ENCODE peak calls at places on chromosomes 2 and 18, in four cellular contexts. Q, O, S and A are unnamed samples.

GRCh38 chr2:218895326-218895725 is 14.7 kb downstream of the WNT10A start:
- DNase-seq in Q (no peak), O (peak; percentile 73), S (no peak), A (no peak)

GRCh38 chr2:55733335-55733734 is 39.7 kb upstream of the PNPT1 start:
- DNase-seq in Q (no peak), O (no peak), S (no peak), A (no peak)

GRCh38 chr18:24244698-24245097 is 105.8 kb downstream of the CABYR start:
- DNase-seq in Q (no peak), O (no peak), S (no peak), A (no peak)

GRCh38 chr2:188852752-188853151 is 121.4 kb upstream of the COL3A1 start:
- DNase-seq in Q (no peak), O (peak; percentile 24), S (no peak), A (no peak)

GRCh38 chr2:204628926-204629661 is 83.8 kb downstream of the PARD3B start:
- DNase-seq in Q (no peak), O (no peak), S (no peak), A (no peak)

GRCh38 chr2:175941699-175942098 is 60.4 kb downstream of the LNPK start:
- DNase-seq in Q (no peak), O (no peak), S (no peak), A (no peak)

GRCh38 chr2:121698318-121698930 is 38.3 kb downstream of the NIFK start:
- DNase-seq in Q (no peak), O (no peak), S (no peak), A (no peak)

GRCh38 chr2:219408101-219409030 is 9.8 kb upstream of the DES start:
- DNase-seq in Q (no peak), O (no peak), S (no peak), A (no peak)

GRCh38 chr2:177518754-177519153 is 126.2 kb downstream of the AGPS start:
- DNase-seq in Q (no peak), O (no peak), S (no peak), A (no peak)

GRCh38 chr2:47259829-47260228 is 104.7 kb upstream of the STPG4 start:
- DNase-seq in Q (no peak), O (no peak), S (no peak), A (no peak)

GRCh38 chr2:240599141-240599583 is 12.6 kb downstream of the CAPN10 start:
- DNase-seq in Q (no peak), O (no peak), S (no peak), A (peak; percentile 23)

GRCh38 chr2:24359701-24360049 is 661 bp downstream of the ITSN2 start:
- DNase-seq in Q (peak; percentile 6), O (peak; percentile 51), S (no peak), A (peak; percentile 67)

GRCh38 chr2:222931659-222932058 is 70.8 kb downstream of the ACSL3 start:
- DNase-seq in Q (no peak), O (no peak), S (no peak), A (no peak)

GRCh38 chr2:223908304-223909047 is 36.7 kb downstream of the WDFY1 start:
- DNase-seq in Q (no peak), O (no peak), S (no peak), A (no peak)

GRCh38 chr2:100427627-100428258 is 10.3 kb upstream of the CHST10 start:
- DNase-seq in Q (peak; percentile 38), O (peak; percentile 65), S (no peak), A (peak; percentile 70)

GRCh38 chr2:55165567-55165966 is 66.5 kb downstream of the CLHC1 start:
- DNase-seq in Q (no peak), O (peak; percentile 10), S (no peak), A (no peak)

GRCh38 chr2:206823178-206823577 is 57.8 kb downstream of the FASTKD2 start:
- DNase-seq in Q (no peak), O (no peak), S (no peak), A (no peak)

GRCh38 chr2:191441761-191442160 is 196.6 kb downstream of the MYO1B start:
- DNase-seq in Q (no peak), O (no peak), S (no peak), A (no peak)

GRCh38 chr2:30371772-30372373 is 75.2 kb upstream of the LCLAT1 start:
- DNase-seq in Q (no peak), O (peak; percentile 29), S (no peak), A (no peak)

GRCh38 chr2:42922293-42922692 is 129.9 kb upstream of the HAAO start:
- DNase-seq in Q (no peak), O (no peak), S (no peak), A (no peak)

GRCh38 chr2:237045449-237045848 is 40.2 kb upstream of the COPS8 start:
- DNase-seq in Q (no peak), O (peak; percentile 25), S (no peak), A (no peak)

GRCh38 chr2:69686855-69687254 is 43.3 kb upstream of the AAK1 start:
- DNase-seq in Q (no peak), O (no peak), S (no peak), A (no peak)

GRCh38 chr2:131050896-131051295 is 42.4 kb downstream of the FAM168B start:
- DNase-seq in Q (no peak), O (no peak), S (no peak), A (no peak)

GRCh38 chr2:98367721-98368120 is 21.5 kb downstream of the CNGA3 start:
- DNase-seq in Q (no peak), O (peak; percentile 34), S (no peak), A (no peak)

GRCh38 chr2:48482774-48483173 is 47.2 kb upstream of the STON1 start:
- DNase-seq in Q (no peak), O (peak; percentile 88), S (no peak), A (no peak)

GRCh38 chr2:168685619-168686453 is 116.6 kb upstream of the NOSTRIN start:
- DNase-seq in Q (no peak), O (no peak), S (no peak), A (no peak)

GRCh38 chr2:173354601-173355131 is at the start of gene CDCA7:
- DNase-seq in Q (peak; percentile 31), O (peak; percentile 77), S (peak; percentile 58), A (peak; percentile 8)

GRCh38 chr2:233688341-233688740 is 4.3 kb upstream of the UGT1A6 start:
- DNase-seq in Q (no peak), O (no peak), S (no peak), A (no peak)

GRCh38 chr18:47985837-47986236 is 55.4 kb upstream of the SMAD2 start:
- DNase-seq in Q (no peak), O (no peak), S (no peak), A (no peak)

GRCh38 chr2:26900831-26901321 is 52.9 kb downstream of the DPYSL5 start:
- DNase-seq in Q (no peak), O (no peak), S (no peak), A (no peak)

GRCh38 chr2:236943068-236943467 is 142.6 kb upstream of the COPS8 start:
- DNase-seq in Q (no peak), O (no peak), S (no peak), A (no peak)

GRCh38 chr2:96241227-96241626 is 24.6 kb downstream of the TMEM127 start:
- DNase-seq in Q (no peak), O (no peak), S (no peak), A (no peak)

GRCh38 chr2:55993685-55994084 is 70.1 kb upstream of the EFEMP1 start:
- DNase-seq in Q (no peak), O (no peak), S (no peak), A (no peak)